ENCODE peak calls at places on chromosomes 5 and 9, in ten cellular contexts. P is H54; Q is Daoy; T is HT1080; Y is activated CD8-positive, alpha-beta T cell treated with anti-CD3 and anti-CD28 coated beads, Interleukin-2, amount 10 ng/mL, durations not matched to agents 7 days and 5 days; C is LHCN-M2; Z is endothelial cell; J is body of pancreas; W is T-helper 1 cell; X is neural crest cell. M is an unnamed sample.

GRCh38 chr9:33167949-33168535 is 906 bp upstream of the B4GALT1 start:
- DNase-seq in P (no peak), Q (peak), T (no peak), Y (peak), C (no peak), Z (no peak), J (no peak), W (no peak), X (no peak), M (peak)

GRCh38 chr9:35487066-35487465 is 2.8 kb upstream of the RUSC2 start:
- DNase-seq in P (no peak), Q (no peak), T (no peak), Y (no peak), C (peak), Z (no peak), J (no peak), W (no peak), X (no peak), M (no peak)

GRCh38 chr9:86027767-86028166 is 71.6 kb downstream of the GOLM1 start:
- DNase-seq in P (no peak), Q (no peak), T (no peak), Y (no peak), C (no peak), Z (no peak), J (no peak), W (no peak), X (no peak), M (no peak)

GRCh38 chr5:150584561-150585335 is 55.7 kb upstream of the SYNPO start:
- DNase-seq in P (no peak), Q (no peak), T (no peak), Y (no peak), C (no peak), Z (no peak), J (no peak), W (no peak), X (no peak), M (no peak)

GRCh38 chr5:60417500-60418181 is 282.3 kb downstream of the DEPDC1B start:
- DNase-seq in P (no peak), Q (no peak), T (no peak), Y (no peak), C (no peak), Z (no peak), J (no peak), W (no peak), X (no peak), M (no peak)

GRCh38 chr5:80569086-80569960 is 757 bp downstream of the ANKRD34B start:
- DNase-seq in P (no peak), Q (no peak), T (no peak), Y (no peak), C (no peak), Z (peak), J (no peak), W (no peak), X (no peak), M (no peak)

GRCh38 chr9:135925496-135926133 is 18.3 kb upstream of the CAMSAP1 start:
- DNase-seq in P (no peak), Q (peak), T (no peak), Y (no peak), C (no peak), Z (no peak), J (no peak), W (peak), X (no peak), M (no peak)

GRCh38 chr9:99497641-99498040 is 275.6 kb downstream of the SEC61B start:
- DNase-seq in P (no peak), Q (no peak), T (no peak), Y (no peak), C (no peak), Z (no peak), J (no peak), W (no peak), X (no peak), M (no peak)

GRCh38 chr5:113153512-113154097 is 177.0 kb downstream of the DCP2 start:
- DNase-seq in P (no peak), Q (no peak), T (no peak), Y (no peak), C (no peak), Z (no peak), J (no peak), W (no peak), X (no peak), M (no peak)

GRCh38 chr9:27732494-27732893 is 159.2 kb upstream of the C9orf72 start:
- DNase-seq in P (no peak), Q (no peak), T (no peak), Y (no peak), C (no peak), Z (no peak), J (no peak), W (peak), X (no peak), M (no peak)

GRCh38 chr5:135465391-135466122 is 13.4 kb upstream of the TIFAB start:
- DNase-seq in P (no peak), Q (no peak), T (no peak), Y (no peak), C (no peak), Z (no peak), J (no peak), W (no peak), X (no peak), M (no peak)

GRCh38 chr5:113267361-113267900 is 167.4 kb downstream of the TSSK1B start:
- DNase-seq in P (no peak), Q (no peak), T (no peak), Y (no peak), C (no peak), Z (no peak), J (no peak), W (no peak), X (no peak), M (no peak)

GRCh38 chr5:16616536-16617271 is at the start of gene RETREG1:
- DNase-seq in P (peak), Q (peak), T (peak), Y (peak), C (no peak), Z (peak), J (peak), W (peak), X (peak), M (peak)